ENCODE peak calls at places on chromosome 18, in seven cellular contexts. X, H, K, V, L, Q and Y are unnamed samples.

GRCh38 chr18:37270046-37270665 is 295.4 kb downstream of the CELF4 start:
- DNase-seq in X (peak), K (peak), H (peak), L (peak), Q (no peak), V (peak), Y (peak)

GRCh38 chr18:61579581-61579980 is 246.4 kb downstream of the CDH20 start:
- DNase-seq in X (no peak), V (peak), Q (no peak), H (no peak), L (no peak), K (no peak), Y (no peak)

GRCh38 chr18:39966275-39966674 is 1988.8 kb upstream of the PIK3C3 start:
- DNase-seq in X (no peak), L (peak), Q (no peak), K (peak), H (no peak), V (no peak), Y (no peak)

GRCh38 chr18:12431561-12431960 is 23.8 kb downstream of the PRELID3A start:
- DNase-seq in L (no peak), X (no peak), V (no peak), K (no peak), Q (no peak), H (no peak), Y (no peak)

GRCh38 chr18:6744816-6745455 is 15.4 kb downstream of the ARHGAP28 start:
- DNase-seq in L (no peak), X (no peak), K (no peak), H (no peak), V (no peak), Q (no peak), Y (no peak)

GRCh38 chr18:10343778-10344177 is 110.7 kb upstream of the APCDD1 start:
- DNase-seq in H (no peak), Q (no peak), X (no peak), L (no peak), V (no peak), K (no peak), Y (no peak)

GRCh38 chr18:48878471-48878870 is 72.3 kb downstream of the SMAD7 start:
- DNase-seq in L (no peak), H (no peak), K (no peak), X (no peak), V (no peak), Q (no peak), Y (no peak)

GRCh38 chr18:32135595-32135994 is 43.9 kb downstream of the RNF138 start:
- DNase-seq in X (no peak), H (no peak), K (no peak), L (no peak), V (no peak), Q (no peak), Y (no peak)

GRCh38 chr18:50967714-50968661 is at the start of gene ELAC1:
- DNase-seq in Q (peak), H (peak), V (peak), K (peak), L (peak), X (peak), Y (peak)

GRCh38 chr18:69588301-69588700 is 187.6 kb downstream of the DOK6 start:
- DNase-seq in K (peak), X (peak), H (peak), L (no peak), Q (no peak), V (no peak), Y (no peak)

GRCh38 chr18:31243740-31244512 is 74.0 kb upstream of the DSG1 start:
- DNase-seq in Q (peak), X (no peak), V (peak), K (no peak), H (no peak), L (no peak), Y (no peak)

GRCh38 chr18:53544926-53545325 is 679.5 kb downstream of the MBD2 start:
- DNase-seq in Q (no peak), L (no peak), V (no peak), H (no peak), K (no peak), X (no peak), Y (no peak)

GRCh38 chr18:2967820-2968219 is 45.1 kb downstream of the LPIN2 start:
- DNase-seq in L (no peak), V (no peak), X (no peak), Q (no peak), K (no peak), H (no peak), Y (no peak)

GRCh38 chr18:73717570-73717969 is 430.1 kb downstream of the FBXO15 start:
- DNase-seq in K (peak), H (no peak), X (no peak), Q (no peak), L (no peak), V (no peak), Y (no peak)

GRCh38 chr18:6406075-6406909 is 8.4 kb downstream of the L3MBTL4 start:
- DNase-seq in X (no peak), L (no peak), K (peak), H (peak), Q (no peak), V (no peak), Y (no peak)

GRCh38 chr18:74508821-74509225 is 12.7 kb downstream of the CNDP2 start:
- DNase-seq in H (peak), X (peak), K (no peak), Q (no peak), V (no peak), L (no peak), Y (no peak)

GRCh38 chr18:78813898-78814297 is 165.7 kb upstream of the SALL3 start:
- DNase-seq in X (no peak), L (no peak), Q (no peak), H (no peak), K (no peak), V (no peak), Y (no peak)

GRCh38 chr18:56413862-56414261 is 224.5 kb downstream of the TXNL1 start:
- DNase-seq in X (no peak), V (no peak), K (no peak), H (no peak), Q (no peak), L (peak), Y (no peak)

GRCh38 chr18:32032609-32033008 is 14.0 kb downstream of the RNF125 start:
- DNase-seq in K (no peak), H (no peak), X (no peak), L (no peak), V (no peak), Q (no peak), Y (no peak)

GRCh38 chr18:62287753-62288668 is 37.1 kb upstream of the TNFRSF11A start:
- DNase-seq in K (no peak), L (no peak), Q (no peak), V (no peak), X (peak), H (no peak), Y (no peak)

GRCh38 chr18:2415656-2416055 is 155.6 kb downstream of the METTL4 start:
- DNase-seq in K (peak), X (no peak), H (no peak), Q (no peak), V (no peak), L (no peak), Y (no peak)

GRCh38 chr18:78587626-78588600 is 391.7 kb upstream of the SALL3 start:
- DNase-seq in V (no peak), X (no peak), Q (no peak), H (no peak), L (no peak), K (no peak), Y (no peak)

GRCh38 chr18:47847635-47848034 is 82.8 kb downstream of the SMAD2 start:
- DNase-seq in X (no peak), V (no peak), K (no peak), H (peak), L (no peak), Q (no peak), Y (no peak)

GRCh38 chr18:46097853-46098615 is at the start of gene ATP5F1A:
- DNase-seq in L (peak), V (peak), H (peak), X (peak), K (peak), Q (peak), Y (peak)

GRCh38 chr18:74895686-74896085 is 298.0 kb downstream of the ZNF407 start:
- DNase-seq in K (peak), L (no peak), V (peak), Q (peak), X (no peak), H (peak), Y (no peak)

GRCh38 chr18:32308493-32309120 is 118.8 kb downstream of the MEP1B start:
- DNase-seq in L (no peak), X (no peak), V (peak), K (peak), Q (peak), H (peak), Y (no peak)

GRCh38 chr18:50045126-50045525 is 149.8 kb downstream of the MYO5B start:
- DNase-seq in X (no peak), L (no peak), K (no peak), V (no peak), H (peak), Q (no peak), Y (no peak)

GRCh38 chr18:48844271-48844670 is 106.5 kb downstream of the SMAD7 start:
- DNase-seq in V (no peak), X (no peak), Q (no peak), K (no peak), L (no peak), H (no peak), Y (no peak)

GRCh38 chr18:9428862-9429661 is 46.3 kb upstream of the RALBP1 start:
- DNase-seq in L (no peak), Q (no peak), H (no peak), K (no peak), X (no peak), V (no peak), Y (no peak)

GRCh38 chr18:10559566-10560456 is 34.0 kb downstream of the NAPG start:
- DNase-seq in Q (no peak), X (no peak), H (no peak), L (no peak), V (peak), K (no peak), Y (no peak)

GRCh38 chr18:58222439-58223125 is 178.6 kb downstream of the NEDD4L start:
- DNase-seq in V (peak), K (peak), Q (no peak), H (no peak), X (no peak), L (no peak), Y (no peak)
- H3K4me3 ChIP-seq in V (no peak), K (peak), Q (no peak), H (no peak), X (peak), L (no peak), Y (no peak)

DNA sequence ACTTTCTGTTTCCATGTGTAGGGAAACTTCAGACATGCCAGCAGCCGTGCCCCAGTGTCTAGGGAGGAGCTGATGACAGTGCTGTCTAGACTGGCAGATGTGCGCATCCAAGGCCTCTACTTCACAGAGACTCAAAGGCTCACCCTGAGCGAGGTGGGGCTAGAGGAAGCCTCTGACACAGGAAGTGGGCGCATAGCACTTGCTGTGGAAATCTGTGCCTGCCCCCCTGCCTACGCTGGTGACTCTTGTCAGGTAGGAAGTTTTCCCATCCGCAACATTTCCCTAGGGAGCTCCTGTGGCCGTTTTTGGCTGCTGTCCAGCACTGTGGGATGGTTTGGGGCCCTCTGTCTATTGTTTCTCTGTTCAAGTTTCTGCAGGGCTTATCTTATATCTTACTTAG is 143.1 kb upstream of the TTC39C start:
- DNase-seq in L (peak), V (peak), H (peak), Q (no peak), K (peak), X (no peak), Y (no peak)
- H3K4me3 ChIP-seq in L (no peak), V (no peak), H (no peak), Q (no peak), K (peak), X (no peak), Y (no peak)

DNA sequence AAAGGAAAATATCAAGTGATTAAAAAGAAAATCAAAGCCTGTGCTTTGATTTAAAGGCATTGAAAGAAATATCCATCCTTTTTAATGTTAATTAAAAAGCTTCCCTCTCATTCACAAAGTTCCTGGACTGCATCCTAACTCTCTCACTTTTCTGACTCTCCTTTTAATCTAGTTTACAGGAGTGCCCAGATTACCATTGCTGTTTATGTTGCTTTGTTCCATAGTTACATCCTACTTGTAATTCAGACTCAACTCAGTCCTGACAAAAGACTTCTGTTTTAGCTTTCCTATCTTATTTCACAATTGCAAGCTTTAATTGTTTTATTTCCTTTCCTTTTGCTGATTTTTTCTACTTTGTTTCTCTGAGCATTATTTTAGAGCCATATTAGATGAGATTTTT is 160.7 kb upstream of the DTNA start:
- DNase-seq in L (no peak), X (no peak), H (no peak), K (no peak), V (no peak), Q (no peak), Y (no peak)
- H3K4me3 ChIP-seq in L (no peak), X (no peak), H (no peak), K (no peak), V (no peak), Q (no peak), Y (no peak)

DNA sequence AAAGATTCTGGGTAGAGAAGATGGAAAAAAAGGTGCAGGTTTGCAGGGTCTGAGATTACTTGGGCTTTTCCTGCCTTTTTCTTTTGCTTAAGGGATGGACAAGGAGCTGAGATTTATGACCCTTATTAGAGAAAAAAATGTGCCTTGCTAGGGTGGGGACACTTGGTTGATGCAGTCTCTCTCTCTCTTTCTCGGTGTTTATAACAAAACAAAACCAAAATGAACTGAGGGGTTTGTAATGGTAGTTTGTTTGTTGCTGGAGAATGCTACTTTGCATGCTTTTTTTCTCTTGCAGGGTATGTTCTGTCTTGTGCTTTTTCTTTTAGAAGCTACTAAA is 300 bp downstream of the ZNF532 start:
- DNase-seq in K (no peak), Q (no peak), V (no peak), H (no peak), X (no peak), L (no peak), Y (no peak)
- H3K4me3 ChIP-seq in K (peak), Q (no peak), V (no peak), H (peak), X (no peak), L (no peak), Y (peak)

DNA sequence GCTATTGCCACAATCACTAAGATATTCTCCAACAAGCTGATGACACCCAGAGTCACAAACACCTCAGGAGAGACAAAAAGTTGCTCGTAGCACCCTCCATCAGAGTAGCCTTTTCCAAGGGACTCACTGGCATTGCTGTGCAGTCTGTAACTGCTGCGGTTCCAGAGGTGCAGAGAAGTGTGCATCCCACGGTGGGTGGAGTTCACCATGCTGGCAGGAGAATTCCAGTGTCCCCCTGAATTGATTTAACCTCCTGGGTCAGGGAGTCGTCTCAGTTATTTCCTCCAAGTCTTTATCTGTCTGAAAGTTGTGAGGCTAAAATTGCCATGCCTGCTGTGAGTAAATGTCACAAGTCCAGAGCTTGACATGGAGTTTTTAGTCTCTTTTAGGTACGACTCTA is 434 bp downstream of the MC4R start:
- DNase-seq in Q (no peak), H (no peak), V (no peak), X (no peak), K (no peak), L (no peak), Y (peak)
- H3K4me3 ChIP-seq in Q (no peak), H (peak), V (no peak), X (no peak), K (no peak), L (no peak), Y (no peak)

GRCh38 chr18:76673281-76674005 is 148.9 kb upstream of the ZNF236 start:
- DNase-seq in Q (no peak), X (no peak), H (no peak), V (no peak), K (no peak), L (no peak), Y (no peak)
- H3K4me3 ChIP-seq in Q (no peak), X (no peak), H (no peak), V (no peak), K (no peak), L (no peak), Y (no peak)